ENCODE peak calls at places on chromosomes 7 and 10, in four cellular contexts. U is GM12878, S is HepG2, T is K562. Q is an unnamed sample.
A peak's percentile ranks its signal among the peaks of the same experiment; 100 is the strongest.

GRCh38 chr10:29657719-29658274 is 23.0 kb upstream of the SVIL start:
- DNase-seq in U (no peak), S (no peak), T (no peak), Q (no peak)

GRCh38 chr7:2079332-2080068 is 153.2 kb downstream of the MAD1L1 start:
- DNase-seq in U (no peak), S (no peak), T (peak; percentile 74), Q (no peak)

GRCh38 chr7:24406818-24407226 is 122.8 kb downstream of the NPY start:
- DNase-seq in U (no peak), S (no peak), T (no peak), Q (peak; percentile 58)

GRCh38 chr7:128265156-128265905 is 24.3 kb downstream of the LEP start:
- DNase-seq in U (no peak), S (no peak), T (no peak), Q (no peak)

GRCh38 chr7:106590209-106590816 is 70.6 kb downstream of the CCDC71L start:
- DNase-seq in U (no peak), S (no peak), T (peak; percentile 63), Q (no peak)

GRCh38 chr10:87635498-87636312 is 24.0 kb upstream of the PAPSS2 start:
- DNase-seq in U (peak; percentile 62), S (peak; percentile 43), T (no peak), Q (no peak)

GRCh38 chr7:48285365-48285764 is 114.1 kb downstream of the ABCA13 start:
- DNase-seq in U (no peak), S (no peak), T (no peak), Q (no peak)

GRCh38 chr10:18332048-18332447 is 191.8 kb downstream of the CACNB2 start:
- DNase-seq in U (no peak), S (no peak), T (no peak), Q (no peak)

GRCh38 chr7:2353650-2354172 is 916 bp upstream of the EIF3B start:
- DNase-seq in U (peak; percentile 63), S (peak; percentile 78), T (peak; percentile 96), Q (peak; percentile 81)

GRCh38 chr10:110525349-110526260 is 27.9 kb downstream of the DUSP5 start:
- DNase-seq in U (no peak), S (no peak), T (no peak), Q (no peak)

GRCh38 chr10:88318803-88319202 is 264.3 kb downstream of the RNLS start:
- DNase-seq in U (no peak), S (peak; percentile 1), T (no peak), Q (peak; percentile 30)

GRCh38 chr10:100529473-100530298 is at the start of gene NDUFB8:
- DNase-seq in U (peak; percentile 53), S (peak; percentile 70), T (peak; percentile 78), Q (peak; percentile 84)

GRCh38 chr10:116637830-116638229 is 17.1 kb downstream of the PNLIPRP2 start:
- DNase-seq in U (no peak), S (no peak), T (no peak), Q (no peak)

GRCh38 chr10:101778781-101779543 is 3.0 kb upstream of the FGF8 start:
- DNase-seq in U (no peak), S (no peak), T (peak; percentile 44), Q (peak; percentile 80)

GRCh38 chr10:130242483-130242882 is 106.3 kb downstream of the GLRX3 start:
- DNase-seq in U (no peak), S (no peak), T (no peak), Q (no peak)

GRCh38 chr7:132004528-132004927 is 448.1 kb upstream of the PODXL start:
- DNase-seq in U (no peak), S (no peak), T (no peak), Q (no peak)

GRCh38 chr7:68613405-68613804 is 984.9 kb upstream of the AUTS2 start:
- DNase-seq in U (no peak), S (no peak), T (no peak), Q (no peak)

GRCh38 chr10:18282094-18282493 is 141.9 kb downstream of the CACNB2 start:
- DNase-seq in U (no peak), S (no peak), T (no peak), Q (no peak)

GRCh38 chr10:8053446-8054242 is 844 bp upstream of the GATA3 start:
- DNase-seq in U (no peak), S (no peak), T (peak; percentile 96), Q (peak; percentile 93)

GRCh38 chr7:102978280-102978679 is 65.5 kb downstream of the LRRC17 start:
- DNase-seq in U (no peak), S (no peak), T (no peak), Q (no peak)

GRCh38 chr7:130949550-130949949 is 215.5 kb upstream of the KLF14 start:
- DNase-seq in U (no peak), S (no peak), T (no peak), Q (no peak)
- TF ChIP-seq NR2C2 in U (no peak), S (no peak), T (no peak), Q (no peak)

GRCh38 chr10:11685787-11686218 is 56.4 kb upstream of the ECHDC3 start:
- DNase-seq in U (peak; percentile 81), S (peak; percentile 47), T (peak; percentile 87), Q (no peak)
- TF ChIP-seq NR2C2 in U (no peak), S (no peak), T (no peak), Q (no peak)

GRCh38 chr7:95330194-95331003 is 6.1 kb upstream of the PON1 start:
- DNase-seq in U (peak; percentile 33), S (no peak), T (no peak), Q (no peak)
- TF ChIP-seq NR2C2 in U (no peak), S (no peak), T (no peak), Q (no peak)

DNA sequence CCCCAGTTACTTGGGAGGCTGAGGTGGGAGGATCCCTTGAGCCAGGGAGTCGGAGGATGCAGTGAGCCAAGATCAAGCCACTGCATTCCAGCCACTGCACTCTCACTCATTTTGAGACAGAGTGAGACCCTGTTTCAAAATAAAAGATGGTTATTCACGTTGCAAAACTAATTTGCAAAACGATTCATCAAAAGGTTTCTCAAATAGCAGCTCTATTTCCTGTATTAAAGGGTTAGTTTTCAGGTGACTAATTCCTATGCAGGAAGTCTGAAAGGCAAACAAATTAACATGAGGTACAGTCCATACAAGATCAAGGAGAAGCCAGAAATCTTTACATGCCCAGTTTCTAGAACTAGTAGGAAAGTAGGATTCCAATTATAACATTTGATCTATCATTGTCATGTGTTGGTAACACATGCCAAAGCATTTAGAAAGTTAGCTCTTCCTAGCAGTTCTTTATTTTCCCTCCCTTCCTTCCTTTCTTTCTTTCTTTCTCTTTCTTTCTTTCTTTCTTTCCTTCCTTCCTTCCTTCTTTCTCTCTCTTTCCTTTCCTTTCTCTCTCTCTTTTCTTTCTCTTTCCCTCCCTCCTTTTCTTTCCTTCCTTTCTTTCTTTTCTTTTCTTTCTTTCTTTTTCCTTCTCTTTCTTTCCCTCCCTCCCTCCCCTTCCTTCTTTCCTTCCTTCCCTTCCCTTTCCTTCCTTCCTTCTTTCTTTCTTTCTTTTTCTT is 49.3 kb downstream of the DENND2A start:
- DNase-seq in U (no peak), S (no peak), T (no peak), Q (no peak)
- TF ChIP-seq NR2C2 in U (no peak), S (no peak), T (no peak), Q (no peak)

DNA sequence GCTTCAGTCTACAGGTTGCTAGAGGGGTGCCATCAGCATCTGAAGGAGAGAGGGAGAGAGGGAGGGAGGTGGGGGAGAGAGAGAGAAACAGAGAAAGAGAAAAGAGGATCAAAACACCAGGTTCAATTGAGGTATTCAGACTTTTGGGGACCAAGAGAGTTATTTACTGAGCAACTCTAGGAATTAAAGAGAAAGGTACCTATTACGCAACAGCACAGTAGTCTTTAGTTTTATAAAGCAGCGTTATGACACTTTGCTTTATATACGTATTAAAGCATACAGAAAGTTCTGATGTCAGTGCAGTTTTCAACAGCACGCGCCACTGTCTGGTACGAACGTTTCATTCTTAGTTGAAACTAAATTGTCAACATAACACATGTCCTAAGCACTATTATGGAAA is 37.9 kb upstream of the CRYGN start:
- DNase-seq in U (no peak), S (no peak), T (no peak), Q (no peak)
- TF ChIP-seq NR2C2 in U (no peak), S (no peak), T (no peak), Q (no peak)

DNA sequence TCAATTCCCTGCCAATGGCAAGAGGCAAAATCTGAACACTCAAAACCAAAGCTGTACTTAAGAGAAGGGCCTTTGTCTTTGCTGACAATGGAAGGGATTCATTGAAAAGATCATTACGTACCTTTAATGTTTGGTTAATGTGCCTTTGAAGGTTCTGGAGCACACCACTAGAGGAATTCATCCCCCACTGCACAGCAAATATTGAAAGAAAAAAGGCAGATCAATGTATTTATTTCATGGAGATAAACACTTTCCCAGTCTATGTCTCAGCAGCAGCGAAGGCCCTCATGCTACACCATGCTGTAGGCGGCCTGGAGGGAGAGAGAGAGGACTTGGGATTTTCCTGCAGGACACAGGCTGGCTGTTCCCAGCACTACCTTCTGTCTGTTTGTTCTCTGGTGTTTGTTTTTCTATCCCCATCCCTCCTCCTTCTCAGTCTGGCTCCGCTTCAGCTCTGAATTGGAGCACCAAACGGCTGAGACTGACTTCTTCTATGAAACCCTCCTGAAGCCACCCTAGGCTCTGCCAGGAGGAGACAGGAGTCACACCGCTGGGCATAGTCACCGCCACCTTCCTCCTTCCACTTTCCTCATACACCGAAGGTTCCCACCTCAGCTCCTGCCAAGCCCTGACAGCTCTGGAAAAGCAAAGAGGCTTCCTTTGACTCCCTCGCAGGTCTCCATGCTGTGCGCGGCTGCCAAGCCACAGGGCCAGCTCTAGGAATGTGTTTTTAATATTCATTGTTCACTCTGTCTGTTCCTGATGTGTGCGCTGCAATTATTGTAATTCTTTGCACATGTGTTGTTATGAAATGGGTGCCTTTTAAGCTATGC is 301.5 kb downstream of the FZD1 start:
- DNase-seq in U (no peak), S (peak; percentile 95), T (no peak), Q (no peak)
- TF ChIP-seq NR2C2 in U (no peak), S (peak; percentile 33), T (no peak), Q (no peak)

GRCh38 chr10:92413011-92413410 is 122.0 kb downstream of the MARCHF5 start:
- DNase-seq in U (no peak), S (no peak), T (no peak), Q (no peak)
- TF ChIP-seq NR2C2 in U (no peak), S (no peak), T (no peak), Q (no peak)

GRCh38 chr7:74289018-74289659 is at the start of gene CLIP2:
- DNase-seq in U (no peak), S (peak; percentile 41), T (peak; percentile 96), Q (peak; percentile 77)
- TF ChIP-seq NR2C2 in U (no peak), S (no peak), T (no peak), Q (no peak)

DNA sequence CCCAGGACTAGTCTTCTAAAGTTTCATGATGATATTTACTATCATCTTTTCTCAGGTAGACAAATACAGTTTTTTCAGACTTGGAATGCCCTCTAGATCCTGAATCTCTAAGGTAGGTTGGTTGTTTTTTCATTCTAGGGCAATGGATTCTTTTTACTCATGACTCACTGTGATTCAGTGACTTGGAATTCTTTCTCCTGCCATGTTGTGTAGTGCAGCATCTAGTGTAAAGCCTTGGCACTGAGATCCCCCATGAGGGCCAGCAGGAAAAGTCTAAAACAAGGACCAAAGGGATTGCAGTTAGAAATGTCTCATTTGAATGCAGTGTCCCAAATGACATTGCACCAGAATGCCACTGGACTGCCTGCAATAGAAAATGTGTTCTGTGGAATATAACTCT is 430.4 kb downstream of the NEBL start:
- DNase-seq in U (no peak), S (no peak), T (no peak), Q (no peak)
- TF ChIP-seq NR2C2 in U (no peak), S (no peak), T (no peak), Q (no peak)

GRCh38 chr7:53756946-53757345 is 721.5 kb downstream of the POM121L12 start:
- DNase-seq in U (no peak), S (no peak), T (no peak), Q (no peak)
- TF ChIP-seq NR2C2 in U (no peak), S (no peak), T (no peak), Q (no peak)